ENCODE peak calls at places on chromosome 22, in nine cellular contexts. One of them, this sample, is unnamed.

GRCh38 chr22:26958378-26958777 is 301.0 kb downstream of the MIAT start:
- DNase-seq in GM23338: no peak
- DNase-seq in OCI-LY7: no peak
- DNase-seq in hepatocyte: no peak
- DNase-seq in SK-N-SH: no peak
- DNase-seq in PC-3: no peak
- DNase-seq in GM23248: no peak
- DNase-seq in MM.1S: no peak
- DNase-seq in neural progenitor cell: no peak
- DNase-seq in this sample: no peak

GRCh38 chr22:24695958-24696511 is 78.5 kb downstream of the PIWIL3 start:
- DNase-seq in GM23338: peak
- DNase-seq in OCI-LY7: no peak
- DNase-seq in hepatocyte: no peak
- DNase-seq in SK-N-SH: no peak
- DNase-seq in PC-3: no peak
- DNase-seq in GM23248: no peak
- DNase-seq in MM.1S: peak
- DNase-seq in neural progenitor cell: peak
- DNase-seq in this sample: no peak

GRCh38 chr22:27032121-27032761 is 374.9 kb downstream of the MIAT start:
- DNase-seq in GM23338: peak
- DNase-seq in OCI-LY7: no peak
- DNase-seq in hepatocyte: no peak
- DNase-seq in SK-N-SH: peak
- DNase-seq in PC-3: no peak
- DNase-seq in GM23248: peak
- DNase-seq in MM.1S: no peak
- DNase-seq in neural progenitor cell: peak
- DNase-seq in this sample: no peak

GRCh38 chr22:23251445-23252093 is 71.3 kb downstream of the BCR start:
- DNase-seq in GM23338: no peak
- DNase-seq in OCI-LY7: no peak
- DNase-seq in hepatocyte: peak
- DNase-seq in SK-N-SH: no peak
- DNase-seq in PC-3: peak
- DNase-seq in GM23248: peak
- DNase-seq in MM.1S: no peak
- DNase-seq in neural progenitor cell: no peak
- DNase-seq in this sample: peak

GRCh38 chr22:46803936-46804335 is 41.5 kb downstream of the TBC1D22A start:
- DNase-seq in GM23338: no peak
- DNase-seq in OCI-LY7: no peak
- DNase-seq in hepatocyte: no peak
- DNase-seq in SK-N-SH: no peak
- DNase-seq in PC-3: no peak
- DNase-seq in GM23248: no peak
- DNase-seq in MM.1S: no peak
- DNase-seq in neural progenitor cell: no peak
- DNase-seq in this sample: no peak

GRCh38 chr22:20777420-20778177 is 3.7 kb downstream of the SERPIND1 start:
- DNase-seq in GM23338: no peak
- DNase-seq in OCI-LY7: no peak
- DNase-seq in hepatocyte: peak
- DNase-seq in SK-N-SH: no peak
- DNase-seq in PC-3: peak
- DNase-seq in GM23248: peak
- DNase-seq in MM.1S: no peak
- DNase-seq in neural progenitor cell: no peak
- DNase-seq in this sample: peak

GRCh38 chr22:24486501-24486921 is 8.6 kb upstream of the UPB1 start:
- DNase-seq in GM23338: no peak
- DNase-seq in OCI-LY7: no peak
- DNase-seq in hepatocyte: no peak
- DNase-seq in SK-N-SH: no peak
- DNase-seq in PC-3: peak
- DNase-seq in GM23248: peak
- DNase-seq in MM.1S: no peak
- DNase-seq in neural progenitor cell: no peak
- DNase-seq in this sample: no peak

GRCh38 chr22:37996079-37996478 is 11.7 kb upstream of the SOX10 start:
- DNase-seq in GM23338: no peak
- DNase-seq in OCI-LY7: peak
- DNase-seq in hepatocyte: no peak
- DNase-seq in SK-N-SH: peak
- DNase-seq in PC-3: no peak
- DNase-seq in GM23248: no peak
- DNase-seq in MM.1S: no peak
- DNase-seq in neural progenitor cell: no peak
- DNase-seq in this sample: no peak

GRCh38 chr22:42701694-42702093 is 19.0 kb downstream of the A4GALT start:
- DNase-seq in GM23338: no peak
- DNase-seq in OCI-LY7: peak
- DNase-seq in hepatocyte: no peak
- DNase-seq in SK-N-SH: no peak
- DNase-seq in PC-3: no peak
- DNase-seq in GM23248: no peak
- DNase-seq in MM.1S: no peak
- DNase-seq in neural progenitor cell: no peak
- DNase-seq in this sample: no peak

GRCh38 chr22:38355275-38355674 is 38.0 kb upstream of the CSNK1E start:
- DNase-seq in GM23338: no peak
- DNase-seq in OCI-LY7: no peak
- DNase-seq in hepatocyte: no peak
- DNase-seq in SK-N-SH: no peak
- DNase-seq in PC-3: no peak
- DNase-seq in GM23248: no peak
- DNase-seq in MM.1S: no peak
- DNase-seq in neural progenitor cell: no peak
- DNase-seq in this sample: no peak

GRCh38 chr22:42947211-42947990 is 67.5 kb downstream of the PACSIN2 start:
- DNase-seq in GM23338: no peak
- DNase-seq in OCI-LY7: no peak
- DNase-seq in hepatocyte: no peak
- DNase-seq in SK-N-SH: no peak
- DNase-seq in PC-3: peak
- DNase-seq in GM23248: no peak
- DNase-seq in MM.1S: no peak
- DNase-seq in neural progenitor cell: peak
- DNase-seq in this sample: peak

GRCh38 chr22:24824915-24825314 is 18.9 kb downstream of the SGSM1 start:
- DNase-seq in GM23338: no peak
- DNase-seq in OCI-LY7: no peak
- DNase-seq in hepatocyte: no peak
- DNase-seq in SK-N-SH: no peak
- DNase-seq in PC-3: no peak
- DNase-seq in GM23248: no peak
- DNase-seq in MM.1S: no peak
- DNase-seq in neural progenitor cell: no peak
- DNase-seq in this sample: no peak

GRCh38 chr22:48868554-48868953 is 959.1 kb downstream of the BRD1 start:
- DNase-seq in GM23338: no peak
- DNase-seq in OCI-LY7: no peak
- DNase-seq in hepatocyte: no peak
- DNase-seq in SK-N-SH: no peak
- DNase-seq in PC-3: no peak
- DNase-seq in GM23248: no peak
- DNase-seq in MM.1S: no peak
- DNase-seq in neural progenitor cell: no peak
- DNase-seq in this sample: no peak

GRCh38 chr22:33785283-33785991 is 134.8 kb downstream of the LARGE1 start:
- DNase-seq in GM23338: no peak
- DNase-seq in OCI-LY7: no peak
- DNase-seq in hepatocyte: no peak
- DNase-seq in SK-N-SH: peak
- DNase-seq in PC-3: peak
- DNase-seq in GM23248: peak
- DNase-seq in MM.1S: peak
- DNase-seq in neural progenitor cell: no peak
- DNase-seq in this sample: no peak
- TF ChIP-seq EZH2phosphoT487 in GM23338: no peak
- TF ChIP-seq EZH2phosphoT487 in OCI-LY7: no peak
- TF ChIP-seq EZH2phosphoT487 in hepatocyte: no peak
- TF ChIP-seq EZH2phosphoT487 in SK-N-SH: no peak
- TF ChIP-seq EZH2phosphoT487 in PC-3: no peak
- TF ChIP-seq EZH2phosphoT487 in GM23248: no peak
- TF ChIP-seq EZH2phosphoT487 in MM.1S: no peak
- TF ChIP-seq EZH2phosphoT487 in neural progenitor cell: no peak
- TF ChIP-seq EZH2phosphoT487 in this sample: no peak

DNA sequence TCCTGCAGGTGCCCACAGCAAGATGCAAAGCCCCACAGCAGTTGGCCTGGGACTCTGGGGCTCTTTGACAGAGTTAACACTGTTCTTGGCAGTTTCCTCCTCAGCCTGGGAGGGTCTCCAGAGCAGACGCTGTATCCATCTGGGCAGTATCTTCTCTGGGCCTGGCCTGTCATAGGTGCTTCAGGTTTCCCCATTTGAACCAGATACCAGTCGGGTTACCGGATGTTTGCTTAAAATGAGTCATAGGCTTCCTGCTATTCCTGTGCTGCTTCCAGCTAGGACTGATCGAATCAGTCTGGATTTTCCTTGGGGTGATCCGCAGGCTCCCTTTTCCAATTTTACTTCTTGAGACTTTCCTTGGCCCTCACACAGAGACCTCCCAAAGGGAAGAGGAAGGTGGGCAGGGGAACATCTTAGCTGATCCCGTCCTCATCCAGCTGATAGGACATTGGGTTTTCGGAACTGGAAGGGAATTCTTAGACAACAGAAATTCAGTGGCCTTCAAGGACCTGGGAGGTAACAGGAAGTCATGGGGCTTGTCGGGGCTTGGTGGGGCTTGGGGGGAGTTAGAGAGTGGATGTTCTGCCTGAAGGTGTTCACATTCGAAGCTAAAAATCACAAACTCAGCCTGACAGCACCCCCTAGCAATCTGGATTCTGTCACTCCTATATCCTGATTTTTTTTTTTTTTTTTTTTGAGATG is 2.4 kb upstream of the RANGAP1 start:
- DNase-seq in GM23338: peak
- DNase-seq in OCI-LY7: no peak
- DNase-seq in hepatocyte: peak
- DNase-seq in SK-N-SH: no peak
- DNase-seq in PC-3: peak
- DNase-seq in GM23248: peak
- DNase-seq in MM.1S: no peak
- DNase-seq in neural progenitor cell: no peak
- DNase-seq in this sample: peak
- TF ChIP-seq EZH2phosphoT487 in GM23338: no peak
- TF ChIP-seq EZH2phosphoT487 in OCI-LY7: no peak
- TF ChIP-seq EZH2phosphoT487 in hepatocyte: no peak
- TF ChIP-seq EZH2phosphoT487 in SK-N-SH: no peak
- TF ChIP-seq EZH2phosphoT487 in PC-3: no peak
- TF ChIP-seq EZH2phosphoT487 in GM23248: no peak
- TF ChIP-seq EZH2phosphoT487 in MM.1S: no peak
- TF ChIP-seq EZH2phosphoT487 in neural progenitor cell: no peak
- TF ChIP-seq EZH2phosphoT487 in this sample: no peak

GRCh38 chr22:39360674-39361413 is 11.1 kb downstream of the SYNGR1 start:
- DNase-seq in GM23338: peak
- DNase-seq in OCI-LY7: no peak
- DNase-seq in hepatocyte: no peak
- DNase-seq in SK-N-SH: no peak
- DNase-seq in PC-3: no peak
- DNase-seq in GM23248: no peak
- DNase-seq in MM.1S: no peak
- DNase-seq in neural progenitor cell: peak
- DNase-seq in this sample: no peak
- TF ChIP-seq EZH2phosphoT487 in GM23338: no peak
- TF ChIP-seq EZH2phosphoT487 in OCI-LY7: no peak
- TF ChIP-seq EZH2phosphoT487 in hepatocyte: no peak
- TF ChIP-seq EZH2phosphoT487 in SK-N-SH: no peak
- TF ChIP-seq EZH2phosphoT487 in PC-3: no peak
- TF ChIP-seq EZH2phosphoT487 in GM23248: no peak
- TF ChIP-seq EZH2phosphoT487 in MM.1S: no peak
- TF ChIP-seq EZH2phosphoT487 in neural progenitor cell: no peak
- TF ChIP-seq EZH2phosphoT487 in this sample: no peak

GRCh38 chr22:32531955-32532818 is 57.6 kb downstream of the FBXO7 start:
- DNase-seq in GM23338: peak
- DNase-seq in OCI-LY7: no peak
- DNase-seq in hepatocyte: peak
- DNase-seq in SK-N-SH: peak
- DNase-seq in PC-3: no peak
- DNase-seq in GM23248: peak
- DNase-seq in MM.1S: no peak
- DNase-seq in neural progenitor cell: peak
- DNase-seq in this sample: no peak

GRCh38 chr22:32527756-32528155 is 53.1 kb downstream of the FBXO7 start:
- DNase-seq in GM23338: no peak
- DNase-seq in OCI-LY7: no peak
- DNase-seq in hepatocyte: no peak
- DNase-seq in SK-N-SH: no peak
- DNase-seq in PC-3: no peak
- DNase-seq in GM23248: no peak
- DNase-seq in MM.1S: no peak
- DNase-seq in neural progenitor cell: peak
- DNase-seq in this sample: no peak

GRCh38 chr22:32531228-32531627 is 56.6 kb downstream of the FBXO7 start:
- DNase-seq in GM23338: no peak
- DNase-seq in OCI-LY7: no peak
- DNase-seq in hepatocyte: no peak
- DNase-seq in SK-N-SH: no peak
- DNase-seq in PC-3: no peak
- DNase-seq in GM23248: peak
- DNase-seq in MM.1S: no peak
- DNase-seq in neural progenitor cell: no peak
- DNase-seq in this sample: no peak

GRCh38 chr22:32528316-32528715 is 53.7 kb downstream of the FBXO7 start:
- DNase-seq in GM23338: no peak
- DNase-seq in OCI-LY7: no peak
- DNase-seq in hepatocyte: no peak
- DNase-seq in SK-N-SH: no peak
- DNase-seq in PC-3: no peak
- DNase-seq in GM23248: no peak
- DNase-seq in MM.1S: no peak
- DNase-seq in neural progenitor cell: no peak
- DNase-seq in this sample: no peak

DNA sequence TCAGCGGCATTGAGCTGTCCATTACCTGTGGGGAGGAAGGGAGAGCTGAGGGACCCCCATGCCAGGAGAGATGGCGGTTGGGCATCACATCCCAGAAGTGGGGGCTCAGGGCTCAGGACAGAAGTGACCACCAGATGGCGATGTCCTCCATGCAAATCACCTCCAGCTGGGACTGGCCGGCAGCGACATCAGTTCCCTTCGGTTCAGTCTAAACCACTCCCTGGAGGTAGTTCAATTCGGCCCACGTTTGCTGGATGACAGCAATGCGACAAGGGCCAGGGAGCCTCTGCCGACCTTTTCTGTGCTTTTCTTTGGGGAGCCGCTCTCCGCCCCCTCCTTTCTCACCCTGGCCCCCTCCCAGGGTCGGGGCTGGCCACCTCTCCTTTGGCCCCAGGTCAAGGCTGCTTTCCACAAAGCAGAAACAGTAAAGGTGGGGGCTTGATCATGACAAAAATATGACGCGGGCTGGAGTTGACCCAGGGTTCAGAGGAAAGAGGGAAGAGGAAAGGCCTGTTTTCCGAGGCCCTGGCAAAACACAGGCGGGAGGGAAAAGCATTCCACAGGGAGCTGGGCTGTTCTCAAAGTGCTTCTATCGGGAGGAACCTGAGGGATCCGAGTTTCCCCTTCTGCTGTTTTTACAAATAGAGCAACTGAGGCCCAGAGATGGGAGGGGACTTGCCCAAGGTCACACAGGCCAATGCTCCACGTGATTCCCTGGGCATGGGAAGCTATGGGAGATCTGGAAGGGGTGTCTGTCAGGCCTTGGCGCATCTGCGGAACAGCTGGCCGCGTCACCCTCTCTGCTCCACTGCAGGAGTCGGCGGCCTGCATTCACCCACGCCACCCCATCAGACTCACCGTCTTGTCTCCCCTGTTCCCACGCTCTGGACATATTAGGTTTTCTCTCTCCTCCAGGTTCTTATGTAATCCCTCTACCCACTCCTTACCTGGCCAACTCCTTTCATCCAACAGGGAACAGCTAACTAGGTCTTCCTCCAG is 54.7 kb downstream of the FBXO7 start:
- DNase-seq in GM23338: peak
- DNase-seq in OCI-LY7: peak
- DNase-seq in hepatocyte: peak
- DNase-seq in SK-N-SH: peak
- DNase-seq in PC-3: peak
- DNase-seq in GM23248: peak
- DNase-seq in MM.1S: peak
- DNase-seq in neural progenitor cell: peak
- DNase-seq in this sample: peak
- TF ChIP-seq EZH2phosphoT487 in GM23338: no peak
- TF ChIP-seq EZH2phosphoT487 in OCI-LY7: no peak
- TF ChIP-seq EZH2phosphoT487 in hepatocyte: no peak
- TF ChIP-seq EZH2phosphoT487 in SK-N-SH: no peak
- TF ChIP-seq EZH2phosphoT487 in PC-3: no peak
- TF ChIP-seq EZH2phosphoT487 in GM23248: no peak
- TF ChIP-seq EZH2phosphoT487 in MM.1S: no peak
- TF ChIP-seq EZH2phosphoT487 in neural progenitor cell: no peak
- TF ChIP-seq EZH2phosphoT487 in this sample: no peak

This sample was measured in HCT116.